ENCODE peak calls at places on chromosomes 16 and 17, in five cellular contexts. H is effector CD4-positive, alpha-beta T cell; K is left cardiac atrium; F is CD8-positive, alpha-beta memory T cell; O is HuH-7.5. Z is an unnamed sample.

GRCh38 chr17:41420134-41420533 is 4.3 kb downstream of the KRT37 start:
- DNase-seq in K (no peak), F (no peak), O (no peak), H (no peak), Z (no peak)

GRCh38 chr16:2473999-2474876 is 689 bp upstream of the TBC1D24 start:
- DNase-seq in H (peak), F (peak), K (peak), O (peak), Z (peak)

GRCh38 chr16:57473906-57474305 is 11.4 kb downstream of the POLR2C start:
- DNase-seq in F (no peak), K (no peak), H (no peak), O (no peak), Z (no peak)

GRCh38 chr17:73261952-73262675 is 434 bp upstream of the CPSF4L start:
- DNase-seq in O (no peak), F (no peak), H (no peak), K (no peak), Z (peak)

GRCh38 chr17:32102697-32103096 is 39.6 kb upstream of the RHOT1 start:
- DNase-seq in O (no peak), F (no peak), K (no peak), H (no peak), Z (peak)

GRCh38 chr17:76562734-76563148 is 22.9 kb downstream of the PRCD start:
- DNase-seq in F (no peak), H (no peak), K (peak), O (no peak), Z (no peak)

GRCh38 chr16:2032285-2033056 is 5.8 kb downstream of the NHERF2 start:
- DNase-seq in H (no peak), O (no peak), K (peak), F (no peak), Z (no peak)

GRCh38 chr16:67447508-67448076 is 16.7 kb downstream of the HSD11B2 start:
- DNase-seq in H (peak), F (peak), K (no peak), O (peak), Z (no peak)

GRCh38 chr16:28292731-28293588 is 635 bp downstream of the SBK1 start:
- DNase-seq in O (no peak), H (no peak), F (peak), K (no peak), Z (peak)

GRCh38 chr16:56950881-56951771 is 10.6 kb upstream of the CETP start:
- DNase-seq in K (peak), F (peak), H (peak), O (peak), Z (peak)

GRCh38 chr16:5350118-5350517 is 252.5 kb upstream of the EEF2KMT start:
- DNase-seq in O (no peak), H (no peak), F (no peak), K (no peak), Z (no peak)

GRCh38 chr17:79981661-79982101 is 54.0 kb downstream of the TBC1D16 start:
- DNase-seq in K (no peak), F (no peak), O (no peak), H (no peak), Z (peak)

GRCh38 chr17:80805032-80805751 is 186.4 kb upstream of the CHMP6 start:
- DNase-seq in H (no peak), F (no peak), K (no peak), O (no peak), Z (no peak)

GRCh38 chr16:17377360-17378324 is 93.1 kb downstream of the XYLT1 start:
- DNase-seq in K (no peak), H (no peak), F (no peak), O (no peak), Z (no peak)

GRCh38 chr17:17892731-17893130 is 55.9 kb upstream of the SREBF1 start:
- DNase-seq in O (no peak), H (no peak), K (no peak), F (no peak), Z (no peak)

GRCh38 chr17:75096082-75096625 is 8.4 kb downstream of the SLC16A5 start:
- DNase-seq in F (no peak), O (peak), K (peak), H (no peak), Z (no peak)

GRCh38 chr17:79791354-79792123 is 5.3 kb downstream of the CBX8 start:
- DNase-seq in K (no peak), O (no peak), H (no peak), F (no peak), Z (peak)

GRCh38 chr17:81500026-81500425 is 12.6 kb downstream of the ACTG1 start:
- DNase-seq in H (no peak), F (no peak), O (no peak), K (no peak), Z (peak)

GRCh38 chr16:15607700-15608396 is 35.1 kb downstream of the MARF1 start:
- DNase-seq in H (no peak), F (no peak), K (peak), O (no peak), Z (no peak)

GRCh38 chr16:75044800-75045361 is 46.1 kb downstream of the ZNRF1 start:
- DNase-seq in H (no peak), O (no peak), F (no peak), K (peak), Z (no peak)

GRCh38 chr17:72566671-72567484 is 446.1 kb downstream of the SOX9 start:
- DNase-seq in F (no peak), K (no peak), O (no peak), H (no peak), Z (no peak)

GRCh38 chr17:40153603-40154238 is 13.4 kb downstream of the CASC3 start:
- DNase-seq in F (no peak), O (no peak), H (no peak), K (no peak), Z (no peak)

GRCh38 chr17:3740611-3741073 is 16.9 kb downstream of the HASPIN start:
- DNase-seq in H (no peak), O (no peak), K (no peak), F (peak), Z (no peak)

GRCh38 chr16:23847938-23848337 is 12.2 kb downstream of the PRKCB start:
- DNase-seq in H (peak), F (peak), K (no peak), O (no peak), Z (no peak)

GRCh38 chr16:30787613-30788378 is 791 bp upstream of the ZNF629 start:
- DNase-seq in O (no peak), H (no peak), K (no peak), F (no peak), Z (no peak)

GRCh38 chr17:82800885-82801284 is 38.9 kb downstream of the ZNF750 start:
- DNase-seq in O (no peak), K (no peak), F (no peak), H (no peak), Z (no peak)

GRCh38 chr17:48484850-48485249 is 46.0 kb downstream of the HOXB1 start:
- DNase-seq in F (no peak), O (no peak), K (no peak), H (no peak), Z (no peak)

GRCh38 chr17:81299846-81300585 is 4.9 kb upstream of the SLC38A10 start:
- DNase-seq in K (no peak), H (no peak), O (no peak), F (no peak), Z (no peak)

GRCh38 chr16:65054457-65054856 is 67.4 kb downstream of the CDH11 start:
- DNase-seq in K (no peak), H (no peak), F (no peak), O (no peak), Z (no peak)

GRCh38 chr16:72210571-72210970 is 38.6 kb upstream of the PMFBP1 start:
- DNase-seq in K (no peak), H (no peak), O (no peak), F (no peak), Z (no peak)